ENCODE peak calls at places on chromosomes 12 and 14, in six cellular contexts. O is NCI-H1105, C is adrenal gland, U is T-helper 9 cell, H is SW480, D is HS-5. L is an unnamed sample.

GRCh38 chr12:127191124-127191523 is 1075.8 kb upstream of the TMEM132C start:
- DNase-seq in U (no peak), C (no peak), H (no peak), O (no peak), D (peak), L (no peak)

GRCh38 chr14:101819251-101819990 is 57.9 kb downstream of the PPP2R5C start:
- DNase-seq in C (no peak), U (peak), H (no peak), D (no peak), O (no peak), L (no peak)

GRCh38 chr14:76832503-76832988 is 6.3 kb downstream of the LRRC74A start:
- DNase-seq in U (no peak), H (no peak), C (no peak), D (no peak), O (no peak), L (peak)

GRCh38 chr12:124551268-124552144 is 15.9 kb downstream of the NCOR2 start:
- DNase-seq in C (no peak), U (no peak), H (no peak), O (peak), D (no peak), L (peak)

GRCh38 chr14:95507174-95507573 is 9.3 kb downstream of the SYNE3 start:
- DNase-seq in H (no peak), D (no peak), U (no peak), C (peak), O (no peak), L (peak)

GRCh38 chr12:49667319-49668090 is 39.7 kb downstream of the FMNL3 start:
- DNase-seq in U (no peak), H (no peak), D (no peak), C (no peak), O (no peak), L (no peak)

GRCh38 chr12:10574307-10574706 is 39.1 kb downstream of the MAGOHB start:
- DNase-seq in D (no peak), H (no peak), U (no peak), O (no peak), C (no peak), L (no peak)

GRCh38 chr14:58785741-58786140 is 148.0 kb downstream of the DACT1 start:
- DNase-seq in C (no peak), O (no peak), D (no peak), H (no peak), U (no peak), L (no peak)

GRCh38 chr12:107349008-107349747 is 255.8 kb upstream of the CRY1 start:
- DNase-seq in C (no peak), H (peak), U (no peak), D (peak), O (peak), L (peak)

GRCh38 chr14:96275182-96276112 is 19.4 kb downstream of the BDKRB1 start:
- DNase-seq in C (peak), D (no peak), U (peak), O (peak), H (peak), L (peak)

GRCh38 chr12:104671407-104672095 is 214.8 kb downstream of the CHST11 start:
- DNase-seq in U (peak), H (peak), D (peak), O (no peak), C (peak), L (peak)

GRCh38 chr14:21112267-21112666 is 11.4 kb downstream of the TMEM253 start:
- DNase-seq in C (no peak), D (no peak), O (no peak), U (no peak), H (no peak), L (no peak)

GRCh38 chr12:46944771-46945170 is 119.0 kb upstream of the SLC38A4 start:
- DNase-seq in H (no peak), O (no peak), D (no peak), U (no peak), C (no peak), L (no peak)

GRCh38 chr14:52069617-52070431 is 965 bp upstream of the NID2 start:
- DNase-seq in U (peak), O (no peak), D (no peak), C (no peak), H (no peak), L (no peak)

GRCh38 chr12:1311145-1311544 is 283.2 kb downstream of the FBXL14 start:
- DNase-seq in O (no peak), C (no peak), H (no peak), D (no peak), U (no peak), L (no peak)

GRCh38 chr14:91229743-91230200 is 14.7 kb downstream of the GPR68 start:
- DNase-seq in H (peak), O (no peak), D (peak), C (no peak), U (peak), L (no peak)

GRCh38 chr12:116674643-116675183 is 63.2 kb downstream of the SPRING1 start:
- DNase-seq in H (no peak), C (no peak), D (no peak), U (no peak), O (no peak), L (no peak)

GRCh38 chr12:115794659-115795081 is 482.8 kb downstream of the MED13L start:
- DNase-seq in C (no peak), U (no peak), D (no peak), H (peak), O (no peak), L (peak)